ENCODE peak calls at places on chromosome 20, in four cellular contexts. H is GM12878, B is SK-N-SH, J is K562. I is an unnamed sample.

GRCh38 chr20:2932497-2932896 is 59.2 kb downstream of the PTPRA start:
- DNase-seq in H (no peak), B (no peak), J (no peak), I (no peak)

GRCh38 chr20:52473171-52473570 is 281.6 kb upstream of the ZFP64 start:
- DNase-seq in H (no peak), B (no peak), J (no peak), I (no peak)

GRCh38 chr20:20881808-20882207 is 169.4 kb upstream of the RALGAPA2 start:
- DNase-seq in H (no peak), B (no peak), J (no peak), I (no peak)

GRCh38 chr20:38633577-38634093 is 32.0 kb downstream of the ARHGAP40 start:
- DNase-seq in H (no peak), B (peak; percentile 86), J (peak; percentile 88), I (peak; percentile 71)

GRCh38 chr20:50470249-50470858 is 39.8 kb upstream of the PTPN1 start:
- DNase-seq in H (no peak), B (no peak), J (no peak), I (no peak)

GRCh38 chr20:40813708-40814327 is 124.8 kb upstream of the MAFB start:
- DNase-seq in H (no peak), B (peak; percentile 55), J (no peak), I (no peak)

GRCh38 chr20:41304413-41305079 is 13.0 kb downstream of the ZHX3 start:
- DNase-seq in H (no peak), B (no peak), J (no peak), I (no peak)

GRCh38 chr20:43843096-43843964 is 71.3 kb upstream of the TOX2 start:
- DNase-seq in H (no peak), B (no peak), J (no peak), I (no peak)

GRCh38 chr20:1816384-1817381 is 78.5 kb upstream of the SIRPA start:
- DNase-seq in H (no peak), B (no peak), J (no peak), I (no peak)

GRCh38 chr20:4449977-4450715 is 271.6 kb upstream of the PRND start:
- DNase-seq in H (no peak), B (no peak), J (no peak), I (peak; percentile 46)

GRCh38 chr20:47419953-47420352 is 63.5 kb upstream of the ZMYND8 start:
- DNase-seq in H (no peak), B (no peak), J (no peak), I (no peak)

GRCh38 chr20:34834459-34834893 is 9.0 kb upstream of the NCOA6 start:
- DNase-seq in H (no peak), B (peak; percentile 62), J (peak; percentile 39), I (peak; percentile 47)

GRCh38 chr20:7094438-7094997 is 327.0 kb downstream of the BMP2 start:
- DNase-seq in H (no peak), B (peak; percentile 22), J (peak; percentile 36), I (peak; percentile 43)

GRCh38 chr20:45140836-45141235 is 16.6 kb upstream of the WFDC12 start:
- DNase-seq in H (no peak), B (no peak), J (no peak), I (no peak)

GRCh38 chr20:45138451-45139300 is 14.4 kb upstream of the WFDC12 start:
- DNase-seq in H (no peak), B (peak; percentile 39), J (peak; percentile 83), I (peak; percentile 34)

GRCh38 chr20:45136911-45137310 is 12.6 kb upstream of the WFDC12 start:
- DNase-seq in H (no peak), B (no peak), J (no peak), I (no peak)
- H2AFZ ChIP-seq in H (no peak overlapping the region), B (no peak overlapping the region), J (no peak overlapping the region), I (no peak overlapping the region)

GRCh38 chr20:63536997-63537524 is at the start of gene PTK6:
- DNase-seq in H (no peak), B (no peak), J (peak; percentile 46), I (no peak)
- H3K27ac ChIP-seq in H (peak within 1 kb of the TSS; percentile 82), B (no peak within 1 kb of the TSS), J (no peak within 1 kb of the TSS), I (no peak within 1 kb of the TSS)

DNA sequence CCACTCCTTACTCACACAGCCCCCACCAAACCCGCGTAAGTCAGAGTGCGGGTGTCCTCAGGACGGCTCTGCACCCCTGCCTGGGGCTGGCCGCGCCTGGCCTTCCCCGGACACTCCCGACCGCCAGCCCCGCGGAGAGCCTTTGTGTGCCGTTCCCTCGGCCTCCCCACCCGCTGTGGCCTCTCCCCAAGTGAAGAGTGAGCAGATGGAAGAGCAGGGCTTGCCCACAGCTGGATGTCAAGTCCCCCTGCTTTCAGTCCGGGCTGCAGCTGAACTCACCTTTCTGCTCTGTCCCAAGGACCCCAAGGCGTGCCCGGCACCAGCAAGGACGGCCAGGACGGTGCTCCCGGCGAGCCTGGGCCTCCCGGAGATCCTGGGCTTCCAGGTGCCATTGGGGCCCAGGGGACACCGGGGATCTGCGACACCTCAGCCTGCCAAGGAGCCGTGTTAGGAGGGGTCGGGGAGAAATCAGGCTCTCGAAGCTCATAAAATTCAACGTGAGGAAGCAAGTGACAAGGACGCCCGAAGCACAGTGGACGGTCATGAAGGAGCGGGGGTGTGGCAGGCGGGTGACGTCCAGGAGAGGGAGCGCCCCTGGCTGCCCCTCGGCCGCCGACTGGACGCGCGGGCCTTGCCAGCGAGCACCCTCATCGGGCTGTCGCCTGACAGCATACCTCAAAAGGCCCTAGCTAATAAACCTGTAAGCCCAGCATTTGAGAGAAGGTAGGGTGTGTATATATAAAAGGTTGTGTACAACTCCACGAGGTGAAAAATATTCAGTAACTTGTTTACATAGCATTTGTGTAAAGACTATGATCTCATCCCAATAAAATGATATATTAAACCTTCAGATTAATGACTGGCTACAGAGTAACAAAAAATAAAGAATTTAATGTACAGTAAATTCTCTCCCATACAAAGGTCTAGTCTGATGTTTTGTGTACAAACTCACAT is 21.1 kb downstream of the TCFL5 start:
- DNase-seq in H (no peak), B (peak; percentile 24), J (no peak), I (no peak)
- TF ChIP-seq FOXM1 in H (no peak), B (no peak), J (no peak), I (no peak)

GRCh38 chr20:17225891-17226409 is 890 bp upstream of the PCSK2 start:
- DNase-seq in H (no peak), B (peak; percentile 31), J (no peak), I (no peak)
- H2AFZ ChIP-seq in H (no peak overlapping the region), B (no peak overlapping the region), J (no peak overlapping the region), I (no peak overlapping the region)

GRCh38 chr20:49098136-49098535 is 52.0 kb downstream of the CSE1L start:
- DNase-seq in H (no peak), B (no peak), J (no peak), I (no peak)

GRCh38 chr20:49100934-49101333 is 54.8 kb downstream of the CSE1L start:
- DNase-seq in H (no peak), B (no peak), J (no peak), I (no peak)

GRCh38 chr20:49097159-49097558 is 51.0 kb downstream of the CSE1L start:
- DNase-seq in H (no peak), B (no peak), J (no peak), I (no peak)

GRCh38 chr20:49096212-49096730 is 50.2 kb downstream of the CSE1L start:
- DNase-seq in H (no peak), B (no peak), J (no peak), I (no peak)

GRCh38 chr20:49099011-49099410 is 52.9 kb downstream of the CSE1L start:
- DNase-seq in H (no peak), B (no peak), J (no peak), I (no peak)
- H3K27ac ChIP-seq in H (no peak overlapping the region), B (no peak overlapping the region), J (peak overlapping the region; percentile 36), I (no peak overlapping the region)

GRCh38 chr20:29319725-29320124 is 1937.7 kb upstream of the DEFB115 start:
- DNase-seq in H (no peak), B (no peak), J (no peak), I (no peak)
- TF ChIP-seq FOXM1 in H (no peak), B (no peak), J (no peak), I (no peak)

GRCh38 chr20:56422824-56423189 is 10.7 kb downstream of the CASS4 start:
- DNase-seq in H (no peak), B (no peak), J (peak; percentile 42), I (no peak)
- H2AFZ ChIP-seq in H (no peak overlapping the region), B (peak overlapping the region; percentile 69), J (no peak overlapping the region), I (no peak overlapping the region)

GRCh38 chr20:8874437-8874836 is 194.4 kb upstream of the PLCB4 start:
- DNase-seq in H (no peak), B (no peak), J (no peak), I (no peak)
- H3K27ac ChIP-seq in H (no peak overlapping the region), B (no peak overlapping the region), J (no peak overlapping the region), I (no peak overlapping the region)

GRCh38 chr20:409697-410559 is 1.8 kb downstream of the RBCK1 start:
- DNase-seq in H (no peak), B (no peak), J (no peak), I (no peak)

GRCh38 chr20:408843-409696 is 971 bp downstream of the RBCK1 start:
- DNase-seq in H (no peak), B (no peak), J (no peak), I (no peak)

GRCh38 chr20:414161-414560 is 6.1 kb downstream of the RBCK1 start:
- DNase-seq in H (no peak), B (no peak), J (no peak), I (no peak)

GRCh38 chr20:415820-416322 is 7.8 kb downstream of the RBCK1 start:
- DNase-seq in H (no peak), B (no peak), J (no peak), I (no peak)

DNA sequence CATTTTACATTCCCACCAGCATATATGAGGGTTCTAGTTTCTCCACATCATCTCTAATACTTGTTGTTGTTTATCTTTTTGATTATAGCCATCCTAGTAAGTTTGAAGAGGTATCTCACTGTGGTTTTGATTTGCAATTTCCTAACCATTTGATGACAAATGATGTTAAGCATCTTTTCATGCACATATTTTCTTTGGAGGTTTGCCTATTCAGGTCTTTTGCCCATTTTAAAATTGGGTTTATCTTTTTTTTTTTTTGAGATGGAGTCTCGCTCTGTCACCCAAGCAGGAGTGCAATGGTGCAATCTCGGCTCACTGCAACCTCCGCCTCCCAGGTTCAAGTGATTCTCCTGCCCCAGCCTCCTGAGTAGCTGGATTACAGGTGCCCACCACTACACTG is 4.0 kb downstream of the RBCK1 start:
- DNase-seq in H (no peak), B (no peak), J (no peak), I (no peak)
- TF ChIP-seq FOXM1 in H (no peak), B (no peak), J (no peak), I (no peak)

GRCh38 chr20:8229090-8229489 is 97.0 kb downstream of the PLCB1 start:
- DNase-seq in H (no peak), B (no peak), J (no peak), I (no peak)
- H2AFZ ChIP-seq in H (no peak overlapping the region), B (no peak overlapping the region), J (no peak overlapping the region), I (no peak overlapping the region)